ENCODE peak calls at places on chromosomes 1 and 21, in six cellular contexts. U is GM23248; I is mesothelial cell of epicardium; L is suprapubic skin; P is A549; C is activated T-helper 1 cell treated with anti-CD3 and anti-CD28 coated beads, Interleukin-12 subunit alpha, Interleukin-12 subunit beta, Interleukin-2, Interleukin-4 antibody, amounts not matched to agents 30 ng/mL and 10 ng/mL and 1 ng/mL, durations not matched to agents 14 hours and 24 hours and 36 hours. H is an unnamed sample.

GRCh38 chr1:11802616-11802972 is 3.2 kb downstream of the MTHFR start:
- DNase-seq in L (no peak), C (peak; percentile 9), U (peak; percentile 46), I (no peak), P (no peak), H (peak; percentile 43)

GRCh38 chr1:5947071-5947821 is 45.0 kb downstream of the NPHP4 start:
- DNase-seq in P (no peak), L (peak; percentile 65), C (no peak), I (no peak), U (no peak), H (no peak)

GRCh38 chr1:209769171-209769904 is 13.5 kb downstream of the TRAF3IP3 start:
- DNase-seq in P (no peak), L (no peak), U (peak; percentile 90), C (peak; percentile 75), I (no peak), H (peak; percentile 70)

GRCh38 chr1:115839706-115840095 is 1.2 kb downstream of the NHLH2 start:
- DNase-seq in C (no peak), L (no peak), I (no peak), P (no peak), U (peak; percentile 32), H (no peak)

GRCh38 chr1:156865865-156866678 is 5.4 kb downstream of the NTRK1 start:
- DNase-seq in L (no peak), I (no peak), C (no peak), U (no peak), P (no peak), H (no peak)

GRCh38 chr1:101756411-101756810 is 240.3 kb downstream of the OLFM3 start:
- DNase-seq in P (no peak), I (no peak), U (no peak), L (no peak), C (no peak), H (no peak)

GRCh38 chr1:167332503-167332902 is 111.8 kb downstream of the POU2F1 start:
- DNase-seq in P (no peak), C (no peak), I (no peak), L (no peak), U (peak; percentile 22), H (no peak)

GRCh38 chr1:179105393-179105792 is 23.5 kb downstream of the TOR3A start:
- DNase-seq in C (no peak), I (no peak), P (peak; percentile 55), U (peak; percentile 54), L (no peak), H (no peak)

GRCh38 chr1:192907545-192908243 is 98.9 kb downstream of the RGS2 start:
- DNase-seq in C (no peak), L (no peak), U (peak; percentile 47), P (peak; percentile 9), I (no peak), H (no peak)

GRCh38 chr1:119565131-119565772 is 58.2 kb downstream of the HSD3B1 start:
- DNase-seq in C (no peak), U (no peak), P (no peak), I (no peak), L (no peak), H (no peak)

GRCh38 chr1:186183970-186184628 is 191.0 kb downstream of the TPR start:
- DNase-seq in U (peak; percentile 59), C (no peak), L (no peak), I (no peak), P (no peak), H (no peak)

GRCh38 chr21:31509108-31510017 is 150.1 kb upstream of the SOD1 start:
- DNase-seq in C (peak; percentile 83), I (no peak), P (peak; percentile 56), U (peak; percentile 45), L (no peak), H (no peak)

GRCh38 chr1:16183765-16184556 is 28.1 kb upstream of the EPHA2 start:
- DNase-seq in U (no peak), P (no peak), C (no peak), I (no peak), L (no peak), H (no peak)

GRCh38 chr1:29197590-29197924 is 15.9 kb upstream of the SRSF4 start:
- DNase-seq in I (no peak), C (peak; percentile 31), L (no peak), U (peak; percentile 70), P (peak; percentile 64), H (no peak)

GRCh38 chr1:182046763-182047162 is 14.7 kb downstream of the ZNF648 start:
- DNase-seq in C (no peak), L (no peak), I (no peak), P (no peak), U (no peak), H (no peak)

GRCh38 chr1:220011620-220012019 is 34.7 kb downstream of the EPRS1 start:
- DNase-seq in C (no peak), P (no peak), I (no peak), U (peak; percentile 61), L (no peak), H (no peak)

GRCh38 chr21:44939532-44940115 is at the start of gene SLX9:
- DNase-seq in L (peak; percentile 85), C (peak; percentile 78), P (peak; percentile 75), U (peak; percentile 91), I (peak; percentile 84), H (peak; percentile 83)

GRCh38 chr1:208714356-208714755 is 470.2 kb upstream of the PLXNA2 start:
- DNase-seq in L (no peak), U (no peak), C (no peak), I (no peak), P (no peak), H (no peak)

H was measured in heart right ventricle.